ENCODE peak calls at places on chromosomes 1 and 21, in four cellular contexts. A, V, W and R are unnamed samples.

GRCh38 chr1:162993866-162994265 is 75.3 kb upstream of the RGS4 start:
- DNase-seq in V (no peak), W (no peak), A (no peak), R (no peak)

GRCh38 chr1:2099871-2100774 is 49.9 kb downstream of the PRKCZ start:
- DNase-seq in A (no peak), V (no peak), W (no peak), R (no peak)

GRCh38 chr1:227191607-227192006 is 126.7 kb downstream of the CDC42BPA start:
- DNase-seq in A (no peak), V (no peak), W (no peak), R (no peak)

GRCh38 chr1:169595764-169596711 is 9.8 kb upstream of the F5 start:
- DNase-seq in V (peak), A (peak), W (no peak), R (no peak)

GRCh38 chr1:200526709-200527612 is 93.6 kb downstream of the KIF14 start:
- DNase-seq in A (peak), W (no peak), V (no peak), R (no peak)

GRCh38 chr1:172266528-172267174 is 153.8 kb upstream of the C1orf105 start:
- DNase-seq in V (no peak), W (no peak), A (no peak), R (no peak)

GRCh38 chr1:167430134-167430848 is 88.0 kb downstream of the CD247 start:
- DNase-seq in W (no peak), A (no peak), V (no peak), R (no peak)

GRCh38 chr21:31493350-31493880 is 149.4 kb upstream of the TIAM1 start:
- DNase-seq in V (no peak), A (no peak), W (no peak), R (no peak)

GRCh38 chr1:40932004-40932403 is 47.5 kb upstream of the CTPS1 start:
- DNase-seq in W (no peak), V (no peak), A (no peak), R (no peak)

GRCh38 chr1:48611841-48612240 is 139.8 kb upstream of the SPATA6 start:
- DNase-seq in A (no peak), W (no peak), V (no peak), R (no peak)

GRCh38 chr21:35178812-35179211 is 129.7 kb upstream of the RUNX1 start:
- DNase-seq in A (no peak), W (no peak), V (peak), R (no peak)

GRCh38 chr1:223299553-223299952 is 64.4 kb downstream of the SUSD4 start:
- DNase-seq in A (no peak), W (no peak), V (no peak), R (no peak)

GRCh38 chr1:235697517-235697916 is 47.9 kb upstream of the GNG4 start:
- DNase-seq in A (peak), W (no peak), V (no peak), R (no peak)

DNA sequence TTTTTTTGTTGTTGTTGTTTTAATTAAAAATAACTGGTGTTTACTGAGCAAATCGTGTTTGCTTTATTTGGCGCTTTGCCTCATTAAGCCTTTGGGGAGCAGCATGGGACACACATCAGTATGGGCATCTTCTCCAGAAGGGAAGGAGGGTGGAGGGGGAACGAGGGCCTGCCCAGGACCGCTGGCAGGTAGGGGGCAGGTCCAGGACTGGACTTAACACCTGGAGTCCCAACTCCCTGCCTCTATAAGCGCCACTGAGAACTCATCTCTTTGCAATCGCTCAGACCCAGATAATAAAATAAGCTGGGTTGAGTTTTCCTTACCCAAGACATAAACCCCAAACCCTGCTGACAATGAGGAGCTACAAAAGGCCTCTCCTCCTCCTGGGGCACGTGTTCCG is 15.1 kb downstream of the ABCG1 start:
- DNase-seq in A (no peak), W (no peak), V (no peak), R (no peak)
- H3K4me3 ChIP-seq in A (no peak), W (peak), V (no peak), R (peak)

DNA sequence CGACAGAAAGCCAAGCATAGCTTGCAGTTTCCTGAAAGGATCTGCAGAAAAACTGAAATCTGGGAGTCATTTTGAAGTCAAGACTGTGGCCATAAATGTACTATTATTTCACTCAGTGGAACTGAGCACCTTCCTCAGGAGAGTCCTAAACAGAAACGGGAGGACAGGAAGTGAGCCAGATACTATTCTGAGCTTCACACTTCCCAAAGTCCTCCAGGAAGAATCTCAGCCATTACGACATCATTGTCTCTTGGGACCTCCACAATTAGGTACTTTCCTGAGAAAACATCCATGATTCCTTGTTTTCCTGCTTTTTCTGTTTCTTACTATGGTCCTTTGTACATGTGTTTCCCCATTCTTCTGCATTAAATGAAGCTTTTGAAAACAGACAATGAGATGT is 299.2 kb upstream of the USP25 start:
- DNase-seq in V (no peak), A (no peak), W (no peak), R (no peak)
- H3K4me3 ChIP-seq in V (no peak), A (no peak), W (no peak), R (no peak)

GRCh38 chr1:7717769-7718368 is 53.2 kb upstream of the VAMP3 start:
- DNase-seq in W (no peak), V (no peak), A (no peak), R (no peak)

GRCh38 chr1:7722670-7723012 is 48.5 kb upstream of the VAMP3 start:
- DNase-seq in A (no peak), W (no peak), V (no peak), R (no peak)

GRCh38 chr1:7721940-7722669 is 49.0 kb upstream of the VAMP3 start:
- DNase-seq in A (no peak), W (no peak), V (no peak), R (no peak)

DNA sequence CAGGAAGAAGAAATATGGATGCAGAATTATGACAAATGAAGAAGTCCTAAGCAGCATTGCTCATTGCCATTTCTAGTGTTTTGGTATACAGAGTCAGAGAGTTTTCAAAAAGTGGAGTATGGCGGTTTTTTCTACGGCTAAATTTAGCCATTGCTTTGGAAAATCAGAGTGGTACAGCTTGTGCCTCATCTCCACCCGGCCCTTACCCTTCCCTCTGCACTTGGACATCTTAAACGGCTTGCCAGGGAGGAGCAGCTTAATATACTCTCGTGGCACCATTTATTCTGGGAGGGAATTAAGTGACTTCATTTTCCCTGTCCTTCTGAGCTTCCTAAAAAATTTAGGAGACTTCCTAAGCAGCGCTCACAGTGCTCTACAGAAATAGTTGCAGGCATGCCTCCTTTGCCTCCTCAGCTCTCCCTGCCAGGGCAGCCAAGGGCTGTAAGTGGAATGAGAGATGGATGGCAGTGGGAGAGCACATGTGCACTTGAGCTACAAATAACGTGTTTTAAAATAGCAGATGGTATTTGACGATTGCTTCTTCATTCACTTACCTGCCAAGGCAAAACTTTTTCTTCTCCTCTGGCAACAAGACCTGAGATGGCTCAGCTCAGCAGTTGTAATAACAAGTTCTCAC is 51.5 kb upstream of the VAMP3 start:
- DNase-seq in A (no peak), V (no peak), W (no peak), R (no peak)
- H3K4me3 ChIP-seq in A (no peak), V (no peak), W (no peak), R (no peak)

DNA sequence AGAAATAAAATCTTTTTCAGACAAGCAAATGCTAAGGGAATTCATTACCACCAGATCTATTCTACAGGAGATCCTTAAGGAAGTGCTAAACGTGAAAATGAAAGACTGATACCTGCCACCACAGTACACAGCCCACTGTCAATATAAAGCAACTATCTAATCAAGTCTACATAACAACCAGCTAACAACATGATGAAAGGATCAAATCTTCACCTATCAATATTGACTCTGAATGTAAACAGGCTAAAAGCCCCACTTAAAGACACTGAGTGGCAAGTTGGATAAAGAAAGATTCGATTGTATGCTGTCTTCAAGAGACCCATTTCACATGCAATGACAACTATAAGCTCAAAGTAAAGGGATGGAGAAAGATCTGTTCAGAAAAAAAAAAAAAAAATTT is 492.4 kb downstream of the COL11A1 start:
- DNase-seq in W (no peak), A (no peak), V (no peak), R (no peak)
- H3K4me3 ChIP-seq in W (no peak), A (no peak), V (no peak), R (no peak)

DNA sequence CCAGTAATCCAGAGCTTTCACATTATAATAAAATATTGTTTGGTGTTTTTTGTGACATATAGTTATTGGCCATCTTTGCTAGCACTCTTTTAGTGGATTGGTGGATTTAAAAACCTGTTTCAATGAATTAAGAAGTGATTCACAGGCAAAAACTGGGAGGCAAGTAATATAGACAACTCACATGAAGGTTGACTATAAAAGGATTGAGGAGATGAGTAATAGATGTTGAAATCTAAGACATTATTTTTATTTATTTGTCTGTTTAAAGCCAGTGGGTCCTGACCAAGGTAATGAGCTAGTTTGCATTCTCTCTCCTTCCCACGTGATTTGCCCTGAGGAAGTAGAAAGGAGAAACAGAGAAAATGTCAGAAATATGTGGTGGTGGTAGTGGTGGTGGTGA is 351.4 kb upstream of the ZP4 start:
- DNase-seq in A (no peak), W (no peak), V (no peak), R (no peak)
- H3K4me3 ChIP-seq in A (no peak), W (no peak), V (no peak), R (no peak)

GRCh38 chr21:44354775-44355771 is 1.7 kb downstream of the TRPM2 start:
- DNase-seq in A (no peak), V (no peak), W (no peak), R (no peak)

GRCh38 chr21:44354001-44354405 is 582 bp downstream of the TRPM2 start:
- DNase-seq in W (no peak), V (no peak), A (no peak), R (no peak)

GRCh38 chr21:44352253-44352860 is 1.1 kb upstream of the TRPM2 start:
- DNase-seq in W (no peak), V (no peak), A (no peak), R (no peak)

GRCh38 chr21:44351535-44352252 is 1.7 kb upstream of the TRPM2 start:
- DNase-seq in A (no peak), W (no peak), V (no peak), R (no peak)

GRCh38 chr21:44353200-44353970 is at the start of gene TRPM2:
- DNase-seq in A (no peak), W (peak), V (no peak), R (no peak)
- H3K4me3 ChIP-seq in A (no peak), W (peak), V (no peak), R (peak)

DNA sequence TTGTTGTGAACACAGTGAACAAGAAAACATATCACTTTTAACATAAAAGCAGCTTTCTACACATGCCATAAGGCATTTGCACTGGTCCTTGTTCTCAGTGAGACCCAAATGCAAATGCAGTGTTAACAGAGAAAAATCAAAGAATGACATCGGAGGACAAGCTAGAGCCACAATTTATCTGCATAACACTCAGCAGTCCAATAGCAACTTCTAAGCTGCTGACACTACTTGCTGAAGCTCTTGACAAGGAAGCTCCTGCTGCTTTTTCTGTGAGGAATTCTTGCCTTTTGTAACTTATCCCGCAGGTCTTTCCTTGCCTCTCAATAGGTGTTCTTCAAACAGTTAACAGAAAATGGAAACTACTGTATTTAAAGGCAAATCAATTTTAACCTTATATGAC is 34.7 kb downstream of the USH2A start:
- DNase-seq in A (no peak), W (no peak), V (no peak), R (no peak)
- H3K4me3 ChIP-seq in A (no peak), W (no peak), V (no peak), R (no peak)

DNA sequence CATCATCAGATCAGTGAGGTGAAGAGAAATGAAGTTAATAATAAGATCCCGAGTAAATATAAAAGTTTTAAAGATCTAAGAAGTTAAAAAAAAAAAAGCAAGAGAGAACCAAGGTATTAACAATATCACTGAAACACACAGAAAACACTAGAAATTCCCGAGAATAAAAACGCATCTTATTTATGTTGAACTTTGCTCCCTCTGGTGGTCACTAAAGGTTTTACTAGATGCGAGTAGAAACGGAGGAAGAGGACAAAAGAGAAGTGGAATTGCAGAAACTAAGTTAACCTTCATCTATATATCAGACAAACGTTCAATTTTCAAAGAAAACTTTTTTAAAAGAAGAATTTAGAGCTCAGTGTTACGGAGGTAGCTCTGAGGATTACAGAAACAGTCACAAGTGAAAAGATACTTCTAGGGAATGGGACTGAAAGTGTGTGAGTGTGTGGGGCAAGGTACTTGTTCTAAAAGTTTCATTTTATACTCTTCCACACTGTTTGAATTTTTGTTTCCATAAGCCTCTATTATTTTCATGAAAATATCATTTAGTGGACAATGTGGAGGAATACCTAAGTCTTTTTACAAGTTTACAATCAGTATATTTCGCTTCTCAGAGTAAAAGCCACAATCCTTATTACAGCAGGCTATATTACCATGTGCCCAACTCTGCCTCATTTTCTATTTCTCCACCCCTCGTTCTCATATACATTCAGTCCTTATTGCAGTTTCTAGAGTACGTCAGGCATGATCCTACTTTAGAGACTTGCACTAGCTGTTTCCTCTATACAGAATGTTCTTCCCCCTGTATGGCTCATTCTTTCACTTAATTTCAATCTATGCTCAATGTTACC is 19.7 kb downstream of the ACBD6 start:
- DNase-seq in A (no peak), W (peak), V (peak), R (no peak)
- H3K4me3 ChIP-seq in A (no peak), W (no peak), V (no peak), R (no peak)

GRCh38 chr1:157326173-157326859 is 188.1 kb upstream of the ETV3 start:
- DNase-seq in A (no peak), W (no peak), V (no peak), R (no peak)
- H3K4me3 ChIP-seq in A (no peak), W (no peak), V (no peak), R (no peak)

DNA sequence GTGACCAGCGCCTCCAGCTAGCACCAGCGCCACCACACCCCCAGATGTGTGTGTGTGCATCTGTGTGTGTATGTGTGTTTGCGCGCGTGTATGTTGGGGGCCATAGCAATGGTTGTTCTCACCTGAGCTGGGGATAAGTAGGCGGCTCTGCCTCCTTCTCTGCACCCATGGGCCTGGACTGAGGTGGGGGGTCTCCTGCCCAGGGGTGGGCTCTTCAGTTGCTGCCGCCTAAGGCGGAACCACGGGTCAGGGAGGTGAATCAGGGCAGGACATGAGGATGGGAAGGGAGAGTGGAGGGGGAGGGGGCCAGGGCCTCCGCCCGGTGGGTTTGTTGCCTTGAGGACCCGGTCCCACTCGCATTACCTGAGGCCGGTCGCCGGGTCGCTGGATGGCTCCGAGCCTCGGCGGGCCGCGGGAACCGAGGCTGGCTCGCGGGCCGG is 270 bp downstream of the HPCAL4 start:
- DNase-seq in V (no peak), A (no peak), W (no peak), R (no peak)
- H3K4me3 ChIP-seq in V (no peak), A (peak), W (peak), R (peak)